ENCODE peak calls at places on chromosomes 4 and X, in nine cellular contexts. C is mucosa of gallbladder; O is GM10248; Q is RWPE1; S is H7; A is T-helper 17 cell; D is activated T-cell treated with anti-CD3 and anti-CD28 coated beads, Interleukin-2, amount 50 U/mL, for 24 hours; W is AG08395; B is fibroblast of mammary gland. V is an unnamed sample.
A peak's percentile ranks its signal among the peaks of the same experiment; 100 is the strongest.

GRCh38 chr4:26912810-26913209 is 52.2 kb downstream of the STIM2 start:
- DNase-seq in C (no peak), O (no peak), Q (no peak), S (no peak), A (no peak), D (no peak), W (no peak), B (no peak), V (no peak)

GRCh38 chr4:87018751-87019150 is 83.9 kb downstream of the AFF1 start:
- DNase-seq in C (no peak), O (no peak), Q (no peak), S (no peak), A (no peak), D (no peak), W (no peak), B (no peak), V (no peak)

GRCh38 chr4:3106339-3107186 is 32.1 kb downstream of the HTT start:
- DNase-seq in C (peak; percentile 89), O (peak; percentile 89), Q (peak; percentile 90), S (peak; percentile 91), A (peak; percentile 62), D (peak; percentile 95), W (peak; percentile 97), B (peak; percentile 92), V (peak; percentile 76)

GRCh38 chrX:129665916-129666644 is 11.3 kb upstream of the APLN start:
- DNase-seq in C (no peak), O (no peak), Q (peak; percentile 72), S (peak; percentile 65), A (no peak), D (no peak), W (peak; percentile 86), B (peak; percentile 76), V (no peak)

GRCh38 chr4:99052902-99053301 is 35.7 kb downstream of the ADH5 start:
- DNase-seq in C (no peak), O (no peak), Q (no peak), S (no peak), A (no peak), D (no peak), W (no peak), B (peak; percentile 10), V (no peak)

GRCh38 chr4:79613269-79613995 is 205.4 kb upstream of the GK2 start:
- DNase-seq in C (no peak), O (no peak), Q (no peak), S (no peak), A (no peak), D (no peak), W (no peak), B (no peak), V (no peak)

GRCh38 chr4:124804584-124804983 is 92.1 kb upstream of the ANKRD50 start:
- DNase-seq in C (no peak), O (no peak), Q (no peak), S (no peak), A (no peak), D (no peak), W (no peak), B (peak; percentile 3), V (no peak)

GRCh38 chrX:130419263-130419662 is 17.5 kb downstream of the RBMX2 start:
- DNase-seq in C (no peak), O (no peak), Q (no peak), S (no peak), A (no peak), D (no peak), W (no peak), B (no peak), V (no peak)

GRCh38 chr4:146442801-146443200 is 78.9 kb downstream of the SLC10A7 start:
- DNase-seq in C (no peak), O (no peak), Q (peak; percentile 25), S (no peak), A (no peak), D (no peak), W (peak; percentile 16), B (peak; percentile 70), V (no peak)